ENCODE peak calls at places on chromosomes 1 and 21, in ten cellular contexts. B, N, L, W, T, O, H, I, Z and M are unnamed samples.
A peak's percentile ranks its signal among the peaks of the same experiment; 100 is the strongest.

GRCh38 chr1:164622057-164622840 is 63.3 kb downstream of the PBX1 start:
- DNase-seq in N (no peak), T (no peak), I (no peak), L (no peak), Z (no peak), O (no peak), H (no peak), B (no peak), W (no peak), M (no peak)

GRCh38 chr1:198018529-198018928 is 101.4 kb downstream of the LHX9 start:
- DNase-seq in W (peak; percentile 36), N (peak; percentile 74), T (peak; percentile 96), O (no peak), B (no peak), H (no peak), L (no peak), I (no peak), Z (no peak), M (no peak)

GRCh38 chr1:197696372-197696771 is 78.9 kb downstream of the DENND1B start:
- DNase-seq in Z (no peak), B (no peak), I (no peak), L (no peak), T (no peak), N (no peak), W (no peak), O (no peak), H (no peak), M (no peak)

GRCh38 chr1:81126989-81127571 is 673.7 kb upstream of the ADGRL2 start:
- DNase-seq in L (no peak), H (no peak), O (peak; percentile 94), B (no peak), Z (no peak), I (no peak), T (peak; percentile 38), N (no peak), W (no peak), M (no peak)

GRCh38 chr1:65525297-65526048 is 105.0 kb downstream of the LEPR start:
- DNase-seq in L (no peak), W (no peak), T (no peak), H (no peak), O (no peak), I (no peak), N (no peak), Z (peak; percentile 45), B (no peak), M (no peak)

GRCh38 chr1:203328714-203329122 is 22.2 kb downstream of the FMOD start:
- DNase-seq in Z (peak; percentile 64), T (no peak), W (no peak), O (peak; percentile 94), L (no peak), N (no peak), I (no peak), H (no peak), B (no peak), M (no peak)

GRCh38 chr1:6273380-6273891 is 12.5 kb upstream of the GPR153 start:
- DNase-seq in H (peak; percentile 38), B (no peak), W (no peak), N (peak; percentile 36), O (no peak), I (no peak), Z (peak; percentile 40), L (no peak), T (peak; percentile 65), M (peak; percentile 80)

GRCh38 chr1:79497193-79497773 is 490.8 kb upstream of the ADGRL4 start:
- DNase-seq in H (peak; percentile 42), T (peak; percentile 28), Z (peak; percentile 67), I (no peak), O (peak; percentile 18), L (no peak), W (peak; percentile 14), N (peak; percentile 37), B (no peak), M (peak; percentile 8)

GRCh38 chr1:225535280-225535679 is 107.4 kb upstream of the LBR start:
- DNase-seq in W (no peak), B (no peak), I (no peak), Z (no peak), O (no peak), L (no peak), T (no peak), H (no peak), N (no peak), M (no peak)

GRCh38 chr1:215156232-215156631 is 73.7 kb downstream of the KCNK2 start:
- DNase-seq in Z (no peak), O (no peak), B (no peak), I (no peak), N (no peak), W (no peak), H (no peak), T (peak; percentile 14), L (no peak), M (no peak)

GRCh38 chr1:145879775-145880174 is 5.9 kb downstream of the ANKRD35 start:
- DNase-seq in W (no peak), B (no peak), O (peak; percentile 95), L (no peak), T (no peak), H (no peak), I (peak; percentile 4), N (no peak), Z (peak; percentile 16), M (no peak)

GRCh38 chr1:208691012-208691411 is 446.8 kb upstream of the PLXNA2 start:
- DNase-seq in Z (no peak), O (no peak), N (no peak), I (no peak), L (no peak), B (no peak), T (no peak), W (no peak), H (no peak), M (no peak)

GRCh38 chr1:48552420-48552819 is 80.4 kb upstream of the SPATA6 start:
- DNase-seq in T (no peak), B (no peak), H (peak; percentile 30), L (no peak), I (no peak), N (no peak), W (no peak), Z (peak; percentile 57), O (peak; percentile 63), M (peak; percentile 44)

GRCh38 chr1:89799495-89799894 is 21.3 kb upstream of the LRRC8D start:
- DNase-seq in B (no peak), W (no peak), O (no peak), I (peak; percentile 18), H (no peak), L (no peak), T (no peak), Z (no peak), N (peak; percentile 18), M (no peak)

GRCh38 chr1:64839732-64840405 is 95.0 kb downstream of the RAVER2 start:
- DNase-seq in L (no peak), H (no peak), B (no peak), I (no peak), W (no peak), N (no peak), Z (peak; percentile 28), O (no peak), T (no peak), M (no peak)

GRCh38 chr1:234775477-234776246 is 165.7 kb upstream of the IRF2BP2 start:
- DNase-seq in B (no peak), I (peak; percentile 97), T (no peak), H (no peak), O (no peak), N (no peak), Z (no peak), W (no peak), L (peak; percentile 56), M (no peak)

GRCh38 chr1:185694081-185694480 is 40.1 kb upstream of the HMCN1 start:
- DNase-seq in O (no peak), N (no peak), L (peak; percentile 38), W (no peak), Z (peak; percentile 17), B (no peak), I (peak; percentile 51), H (no peak), T (no peak), M (peak; percentile 43)

GRCh38 chr1:227939791-227940771 is 7.7 kb downstream of the WNT9A start:
- DNase-seq in N (no peak), T (no peak), B (no peak), H (no peak), Z (no peak), L (no peak), O (no peak), I (no peak), W (no peak), M (no peak)

GRCh38 chr21:43690346-43690745 is 28.6 kb upstream of the PDXK start:
- DNase-seq in I (no peak), Z (no peak), W (no peak), N (no peak), L (no peak), H (no peak), O (no peak), B (no peak), T (no peak), M (no peak)

GRCh38 chr1:245169391-245169790 is 14.6 kb downstream of the KIF26B start:
- DNase-seq in Z (no peak), N (no peak), L (no peak), B (no peak), O (no peak), T (no peak), H (no peak), W (no peak), I (peak; percentile 69), M (no peak)

GRCh38 chr1:162070094-162070748 is 730 bp downstream of the NOS1AP start:
- DNase-seq in I (no peak), W (no peak), N (no peak), B (no peak), H (no peak), O (no peak), T (no peak), L (peak; percentile 7), Z (peak; percentile 81), M (no peak)

GRCh38 chr1:118116909-118117308 is 68.1 kb downstream of the SPAG17 start:
- DNase-seq in W (no peak), N (no peak), T (no peak), H (no peak), B (no peak), I (no peak), Z (no peak), O (peak; percentile 65), L (no peak), M (no peak)

GRCh38 chr1:166925791-166926483 is 49.4 kb downstream of the ILDR2 start:
- DNase-seq in I (no peak), W (peak; percentile 77), O (no peak), B (no peak), H (peak; percentile 55), L (no peak), T (no peak), N (peak; percentile 90), Z (peak; percentile 72), M (peak; percentile 69)

GRCh38 chr1:47881505-47882442 is 115.4 kb downstream of the TRABD2B start:
- DNase-seq in L (no peak), T (peak; percentile 70), H (no peak), B (no peak), N (no peak), I (no peak), Z (no peak), O (peak; percentile 57), W (no peak), M (peak; percentile 8)

GRCh38 chr21:14773777-14774345 is 227.7 kb upstream of the SAMSN1 start:
- DNase-seq in H (peak; percentile 55), N (no peak), B (no peak), Z (peak; percentile 90), L (peak; percentile 74), T (no peak), O (no peak), I (no peak), W (peak; percentile 9), M (peak; percentile 34)

GRCh38 chr1:223754681-223755431 is 42.5 kb downstream of the CAPN2 start:
- DNase-seq in I (no peak), L (no peak), W (no peak), H (no peak), N (no peak), Z (no peak), O (no peak), T (no peak), B (no peak), M (no peak)

GRCh38 chr21:26811031-26811430 is 34.2 kb downstream of the ADAMTS1 start:
- DNase-seq in N (no peak), H (no peak), T (no peak), I (no peak), O (no peak), B (no peak), Z (no peak), W (no peak), L (no peak), M (no peak)

GRCh38 chr1:99573431-99574217 is 72.3 kb upstream of the PALMD start:
- DNase-seq in O (no peak), W (no peak), T (no peak), B (no peak), H (no peak), L (no peak), I (no peak), Z (no peak), N (no peak), M (no peak)